ENCODE peak calls at places on chromosome 22, in six cellular contexts. H is H1, E is GM12878, U is HCT116, S is HepG2, K is K562. Y is an unnamed sample.

GRCh38 chr22:36375071-36375980 is 12.4 kb downstream of the MYH9 start:
- DNase-seq in H (no peak), E (no peak), U (no peak), S (no peak), K (no peak), Y (no peak)

GRCh38 chr22:21101877-21102638 is 56.3 kb downstream of the LRRC74B start:
- DNase-seq in H (no peak), E (no peak), U (no peak), S (no peak), K (no peak), Y (no peak)

GRCh38 chr22:43901976-43902643 is 10.3 kb upstream of the PNPLA5 start:
- DNase-seq in H (no peak), E (no peak), U (no peak), S (no peak), K (no peak), Y (no peak)

GRCh38 chr22:43216738-43217137 is 29.8 kb upstream of the TTLL12 start:
- DNase-seq in H (no peak), E (no peak), U (no peak), S (no peak), K (no peak), Y (no peak)

GRCh38 chr22:29041408-29041807 is 20.2 kb downstream of the C22orf31 start:
- DNase-seq in H (no peak), E (no peak), U (no peak), S (no peak), K (no peak), Y (no peak)

GRCh38 chr22:48703265-48703941 is 1124.3 kb downstream of the BRD1 start:
- DNase-seq in H (no peak), E (no peak), U (no peak), S (no peak), K (no peak), Y (no peak)

GRCh38 chr22:42683599-42684283 is 34.5 kb upstream of the CYB5R3 start:
- DNase-seq in H (no peak), E (no peak), U (no peak), S (no peak), K (no peak), Y (peak; percentile 65)

GRCh38 chr22:36328635-36329216 is 59.0 kb downstream of the MYH9 start:
- DNase-seq in H (no peak), E (peak; percentile 51), U (no peak), S (no peak), K (peak; percentile 27), Y (no peak)

GRCh38 chr22:44127353-44127752 is 53.4 kb upstream of the PARVG start:
- DNase-seq in H (no peak), E (no peak), U (no peak), S (no peak), K (no peak), Y (no peak)

GRCh38 chr22:49877642-49878041 is 24.0 kb downstream of the ZBED4 start:
- DNase-seq in H (no peak), E (no peak), U (no peak), S (no peak), K (no peak), Y (no peak)

GRCh38 chr22:22882033-22882717 is 5.4 kb upstream of the IGLL5 start:
- DNase-seq in H (no peak), E (no peak), U (no peak), S (no peak), K (peak; percentile 81), Y (no peak)

GRCh38 chr22:29308791-29309262 is 2.4 kb downstream of the GAS2L1 start:
- DNase-seq in H (no peak), E (no peak), U (no peak), S (no peak), K (no peak), Y (peak; percentile 39)

GRCh38 chr22:17155941-17156340 is 3.1 kb downstream of the HDHD5 start:
- DNase-seq in H (no peak), E (no peak), U (no peak), S (no peak), K (peak; percentile 39), Y (no peak)

GRCh38 chr22:41585898-41586297 is 3.7 kb downstream of the PMM1 start:
- DNase-seq in H (no peak), E (no peak), U (no peak), S (no peak), K (no peak), Y (no peak)

GRCh38 chr22:41589601-41590365 is at the start of gene PMM1:
- DNase-seq in H (peak; percentile 100), E (peak; percentile 98), U (peak; percentile 99), S (peak; percentile 98), K (peak; percentile 98), Y (peak; percentile 93)

GRCh38 chr22:41587347-41587723 is 2.3 kb downstream of the PMM1 start:
- DNase-seq in H (no peak), E (no peak), U (no peak), S (no peak), K (no peak), Y (no peak)

GRCh38 chr22:41584881-41585280 is 4.8 kb downstream of the PMM1 start:
- DNase-seq in H (no peak), E (no peak), U (no peak), S (no peak), K (no peak), Y (no peak)

GRCh38 chr22:41589260-41589600 is 410 bp downstream of the PMM1 start:
- DNase-seq in H (peak; percentile 17), E (no peak), U (no peak), S (no peak), K (no peak), Y (peak; percentile 55)
- TF ChIP-seq RAD21 in H (no peak), E (no peak), U (no peak), S (no peak), K (no peak), Y (no peak)

DNA sequence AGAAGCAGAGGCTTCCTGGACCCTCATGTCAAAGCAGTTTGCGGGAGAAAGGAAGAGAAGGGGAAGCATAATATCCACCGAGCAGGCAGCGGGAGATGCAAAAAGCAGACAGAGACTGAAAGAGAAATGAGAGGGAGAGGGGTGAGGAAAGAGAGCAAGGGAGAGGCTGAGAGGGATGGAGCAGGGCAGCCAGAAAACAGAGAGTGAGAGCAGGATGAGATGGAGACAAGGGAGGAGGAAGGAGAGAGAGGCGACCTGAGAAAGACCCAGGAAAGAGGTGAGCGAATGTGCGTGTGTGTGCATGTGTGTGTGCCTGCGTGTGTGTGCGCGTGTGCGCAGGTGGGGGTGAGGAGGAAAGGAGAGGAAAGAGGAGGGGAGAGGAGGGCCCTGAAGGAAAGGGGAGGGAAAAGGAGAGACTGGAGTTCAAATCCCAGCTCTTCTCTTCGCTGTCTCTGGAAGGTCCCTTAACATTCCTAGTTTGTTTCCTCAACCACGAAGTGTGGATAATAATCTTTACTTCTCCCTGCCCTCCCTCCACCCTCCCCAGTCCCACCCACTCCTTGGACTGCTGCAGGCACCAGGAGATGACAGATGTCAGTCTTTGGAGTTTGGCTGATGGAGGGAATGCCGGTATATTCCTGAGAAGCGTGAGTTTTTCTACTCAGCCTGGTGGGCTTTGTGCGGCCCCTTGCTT is 67.9 kb downstream of the ISX start:
- DNase-seq in H (no peak), E (no peak), U (no peak), S (no peak), K (no peak), Y (no peak)
- TF ChIP-seq YY1 in H (no peak), E (no peak), U (no peak), S (no peak), K (no peak), Y (no peak)

GRCh38 chr22:47335958-47336357 is 573.5 kb downstream of the TBC1D22A start:
- DNase-seq in H (no peak), E (no peak), U (no peak), S (no peak), K (no peak), Y (no peak)

GRCh38 chr22:47335460-47335859 is 573.0 kb downstream of the TBC1D22A start:
- DNase-seq in H (no peak), E (no peak), U (no peak), S (no peak), K (no peak), Y (no peak)

GRCh38 chr22:47333625-47334024 is 571.2 kb downstream of the TBC1D22A start:
- DNase-seq in H (no peak), E (no peak), U (peak; percentile 56), S (peak; percentile 9), K (no peak), Y (no peak)

GRCh38 chr22:47334596-47334995 is 572.1 kb downstream of the TBC1D22A start:
- DNase-seq in H (no peak), E (no peak), U (no peak), S (no peak), K (no peak), Y (no peak)

DNA sequence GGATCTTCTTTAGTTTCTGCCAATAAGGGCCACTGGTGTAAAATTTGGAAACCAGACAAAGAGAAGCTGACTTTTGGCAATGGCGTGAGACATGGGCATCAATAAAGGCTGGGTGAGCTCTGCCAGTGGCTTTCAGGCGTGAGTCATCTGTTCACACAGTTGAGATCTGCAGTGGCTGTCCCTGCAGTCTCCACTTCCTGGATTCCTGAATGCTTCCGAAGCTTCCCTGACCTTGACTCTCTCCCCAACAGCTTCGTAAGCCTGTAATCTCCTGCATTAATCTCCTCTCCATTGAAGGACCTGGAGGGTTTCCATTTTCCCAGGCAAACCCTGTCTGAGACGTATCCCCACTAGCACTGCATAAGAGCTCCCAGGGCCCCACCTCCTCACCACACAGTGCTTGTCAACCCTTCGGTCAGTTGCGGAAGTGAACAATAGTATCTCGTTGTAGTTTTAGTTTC is 574.7 kb downstream of the TBC1D22A start:
- DNase-seq in H (no peak), E (no peak), U (peak; percentile 76), S (peak; percentile 39), K (peak; percentile 9), Y (no peak)
- TF ChIP-seq RAD21 in H (no peak), E (no peak), U (peak; percentile 24), S (no peak), K (no peak), Y (no peak)

GRCh38 chr22:19494001-19494560 is 14.4 kb downstream of the CDC45 start:
- DNase-seq in H (no peak), E (no peak), U (no peak), S (no peak), K (no peak), Y (no peak)

GRCh38 chr22:19490628-19491230 is 11.0 kb downstream of the CDC45 start:
- DNase-seq in H (no peak), E (no peak), U (no peak), S (no peak), K (no peak), Y (no peak)

GRCh38 chr22:19494676-19495173 is 15.0 kb downstream of the CDC45 start:
- DNase-seq in H (no peak), E (no peak), U (no peak), S (no peak), K (no peak), Y (no peak)

GRCh38 chr22:19495562-19496323 is 16.0 kb downstream of the CDC45 start:
- DNase-seq in H (no peak), E (no peak), U (no peak), S (peak; percentile 32), K (no peak), Y (no peak)

DNA sequence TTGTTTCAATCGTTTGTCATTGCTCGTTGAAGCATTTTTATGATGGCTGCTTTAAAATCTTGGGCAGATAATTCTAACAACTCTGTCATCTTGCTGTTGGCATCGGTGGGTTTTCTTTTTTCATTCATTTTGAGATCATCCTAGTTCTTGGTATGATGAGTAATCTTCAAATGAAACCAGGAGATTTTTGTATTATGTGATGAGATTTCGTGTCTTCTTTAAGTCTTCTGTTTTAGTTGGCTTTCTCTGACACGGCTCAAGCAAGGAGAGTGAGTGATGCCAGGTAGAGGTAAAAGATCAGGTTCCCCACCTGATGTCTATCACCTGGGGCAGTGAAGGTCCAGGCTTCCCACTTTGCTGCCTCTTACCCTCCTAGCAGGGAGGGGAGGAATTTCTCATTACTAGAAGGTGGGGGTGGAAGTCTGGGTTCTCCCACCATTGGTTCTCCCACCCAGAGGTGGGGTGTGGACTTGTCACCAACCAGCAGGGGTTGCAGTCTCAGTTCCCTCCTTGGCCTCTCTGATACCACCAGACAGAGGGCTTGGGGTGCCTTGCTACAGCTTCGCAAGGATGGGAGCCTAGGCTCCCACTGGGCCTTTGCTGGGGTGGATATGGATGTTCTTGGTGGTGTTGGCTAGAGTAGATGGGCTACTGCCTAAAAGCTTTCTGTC is 12.9 kb downstream of the CDC45 start:
- DNase-seq in H (no peak), E (no peak), U (no peak), S (no peak), K (no peak), Y (no peak)
- TF ChIP-seq YY1 in H (no peak), E (no peak), U (no peak), S (no peak), K (no peak), Y (no peak)